ENCODE peak calls at places on chromosomes 16 and 17, in six cellular contexts. N is foreskin fibroblast; J is OCI-LY7; S is activated CD8-positive, alpha-beta T cell treated with anti-CD3 and anti-CD28 coated beads for 36 hours; T is mesothelial cell of epicardium; I is GM12864. F is an unnamed sample.
A peak's percentile ranks its signal among the peaks of the same experiment; 100 is the strongest.

GRCh38 chr17:7560172-7561027 is 1.3 kb upstream of the SENP3 start:
- DNase-seq in J (peak; percentile 81), T (no peak), N (peak; percentile 78), S (peak; percentile 80), I (no peak), F (peak; percentile 66)

GRCh38 chr17:42363767-42364585 is 24.3 kb downstream of the STAT3 start:
- DNase-seq in S (peak; percentile 27), J (no peak), I (no peak), T (no peak), N (peak; percentile 50), F (no peak)

GRCh38 chr17:32586666-32587065 is 99.9 kb downstream of the CDK5R1 start:
- DNase-seq in J (no peak), N (peak; percentile 56), I (no peak), T (no peak), S (no peak), F (no peak)

GRCh38 chr16:59527206-59527997 is 793.3 kb upstream of the GOT2 start:
- DNase-seq in T (no peak), J (no peak), N (peak; percentile 55), I (no peak), S (no peak), F (no peak)

GRCh38 chr17:48054238-48055185 is 6.4 kb downstream of the NFE2L1 start:
- DNase-seq in S (no peak), J (no peak), I (no peak), T (peak; percentile 78), N (peak; percentile 88), F (peak; percentile 12)

GRCh38 chr17:29442451-29442850 is 52.3 kb downstream of the TAOK1 start:
- DNase-seq in I (no peak), S (no peak), J (no peak), T (no peak), N (no peak), F (no peak)

GRCh38 chr17:81867123-81867951 is 3.8 kb downstream of the ARHGDIA start:
- DNase-seq in N (peak; percentile 84), T (no peak), J (peak; percentile 67), I (no peak), S (peak; percentile 58), F (no peak)

GRCh38 chr17:61149862-61150362 is 249.7 kb upstream of the TBX2 start:
- DNase-seq in T (no peak), J (no peak), N (no peak), I (no peak), S (no peak), F (no peak)

GRCh38 chr17:69528035-69528434 is 113.5 kb downstream of the MAP2K6 start:
- DNase-seq in I (no peak), T (no peak), N (no peak), J (no peak), S (no peak), F (no peak)

GRCh38 chr17:47076171-47076570 is 97.1 kb upstream of the RPRML start:
- DNase-seq in I (no peak), N (peak; percentile 24), J (no peak), T (no peak), S (no peak), F (no peak)

GRCh38 chr17:30035369-30035768 is 81.2 kb upstream of the NSRP1 start:
- DNase-seq in S (no peak), J (no peak), I (no peak), T (no peak), N (no peak), F (no peak)

GRCh38 chr17:45294506-45294905 is 22.3 kb downstream of the MAP3K14 start:
- DNase-seq in T (no peak), J (no peak), I (no peak), N (peak; percentile 84), S (no peak), F (no peak)

GRCh38 chr17:75345514-75346167 is 56.4 kb upstream of the SLC25A19 start:
- DNase-seq in I (peak; percentile 90), N (no peak), J (peak; percentile 98), T (no peak), S (peak; percentile 84), F (peak; percentile 65)

GRCh38 chr17:36532435-36532975 is 2.2 kb downstream of the MYO19 start:
- DNase-seq in I (no peak), S (no peak), N (no peak), J (no peak), T (no peak), F (no peak)

GRCh38 chr17:36529121-36529520 is 5.5 kb downstream of the MYO19 start:
- DNase-seq in J (no peak), I (no peak), T (no peak), S (no peak), N (peak; percentile 75), F (no peak)

GRCh38 chr17:36535669-36536081 is 888 bp downstream of the PIGW start:
- DNase-seq in I (no peak), J (no peak), N (no peak), T (no peak), S (no peak), F (no peak)

GRCh38 chr17:36534117-36534880 is at the start of gene MYO19:
- DNase-seq in I (no peak), S (peak; percentile 53), T (peak; percentile 35), J (peak; percentile 66), N (peak; percentile 81), F (peak; percentile 70)

GRCh38 chr17:36534881-36535668 is at the start of gene PIGW:
- DNase-seq in S (peak; percentile 86), N (peak; percentile 96), T (peak; percentile 75), J (peak; percentile 94), I (peak; percentile 72), F (peak; percentile 92)
- TF ChIP-seq CTCF in S (no peak), N (no peak), T (no peak), J (peak; percentile 39), I (no peak), F (peak; percentile 17)

GRCh38 chr16:67868290-67868689 is 4.6 kb upstream of the EDC4 start:
- DNase-seq in J (no peak), I (no peak), T (no peak), S (no peak), N (no peak), F (no peak)

GRCh38 chr16:67862623-67863583 is 9.9 kb upstream of the EDC4 start:
- DNase-seq in S (no peak), I (no peak), T (no peak), J (no peak), N (peak; percentile 26), F (no peak)

GRCh38 chr16:67864594-67864993 is 8.3 kb upstream of the EDC4 start:
- DNase-seq in S (no peak), I (no peak), J (no peak), N (no peak), T (no peak), F (no peak)

GRCh38 chr16:67861877-67862276 is 11.0 kb upstream of the EDC4 start:
- DNase-seq in N (no peak), T (no peak), J (no peak), I (no peak), S (no peak), F (no peak)

GRCh38 chr16:67865318-67865717 is 7.5 kb upstream of the EDC4 start:
- DNase-seq in I (no peak), S (peak; percentile 30), T (no peak), J (peak; percentile 38), N (peak; percentile 64), F (no peak)
- TF ChIP-seq CTCF in I (peak; percentile 54), S (peak; percentile 33), T (no peak), J (peak; percentile 71), N (peak; percentile 39), F (peak; percentile 59)

GRCh38 chr17:3681565-3681964 is 13.0 kb downstream of the EMC6 start:
- DNase-seq in J (no peak), T (no peak), I (no peak), N (no peak), S (no peak), F (no peak)
- TF ChIP-seq CTCF in J (no peak), T (no peak), I (no peak), N (no peak), S (no peak), F (no peak)

GRCh38 chr17:1601571-1601970 is 27.1 kb downstream of the SLC43A2 start:
- DNase-seq in T (no peak), I (no peak), S (no peak), J (no peak), N (no peak), F (no peak)
- TF ChIP-seq CTCF in T (no peak), I (no peak), S (no peak), J (no peak), N (no peak), F (no peak)

GRCh38 chr17:58632324-58633314 is 59.2 kb downstream of the TEX14 start:
- DNase-seq in S (no peak), I (no peak), T (no peak), N (no peak), J (no peak), F (no peak)

GRCh38 chr17:58626905-58627304 is 64.9 kb downstream of the TEX14 start:
- DNase-seq in J (no peak), I (no peak), S (no peak), N (no peak), T (no peak), F (no peak)

GRCh38 chr17:58630883-58631522 is 60.8 kb downstream of the TEX14 start:
- DNase-seq in S (peak; percentile 63), T (no peak), N (no peak), I (peak; percentile 90), J (no peak), F (no peak)

GRCh38 chr17:58637011-58637570 is 54.8 kb downstream of the TEX14 start:
- DNase-seq in J (no peak), S (no peak), T (no peak), I (no peak), N (no peak), F (no peak)

DNA sequence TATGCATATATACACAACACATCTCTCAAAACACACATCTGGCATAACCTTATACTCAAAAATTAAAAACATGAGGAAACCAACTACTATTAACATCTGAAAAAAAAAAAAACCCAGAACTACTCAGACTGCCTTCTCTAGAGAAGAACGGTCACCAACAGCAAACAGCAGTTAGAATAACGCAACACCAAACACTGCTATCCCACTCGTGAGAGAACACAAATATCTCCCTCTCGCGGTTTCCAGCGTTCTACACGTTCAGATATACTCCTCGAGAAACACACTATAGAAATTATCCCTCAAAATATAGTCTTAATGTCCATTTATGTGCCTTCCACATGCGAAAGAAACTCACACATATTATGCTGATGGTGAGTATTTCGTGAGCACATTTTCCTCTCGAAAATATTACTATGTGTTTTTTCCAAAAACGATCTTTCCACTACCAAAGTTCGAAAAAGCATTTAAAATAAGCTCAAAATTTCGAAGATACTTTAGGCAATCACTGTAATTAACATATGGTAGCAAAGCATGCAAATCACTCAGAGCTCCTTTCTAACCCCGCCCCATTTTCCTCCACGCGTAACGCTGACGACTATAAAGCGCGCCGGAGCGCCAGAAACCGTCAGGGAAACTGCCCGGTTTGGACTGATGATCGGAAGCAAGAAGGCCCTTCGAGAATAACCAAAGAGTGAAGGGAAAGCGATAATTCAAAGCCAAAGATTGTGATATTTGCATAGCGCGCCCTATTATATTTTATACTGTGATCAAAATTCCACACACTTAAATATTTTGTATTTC is 60.1 kb downstream of the TEX14 start:
- DNase-seq in J (peak; percentile 98), S (peak; percentile 96), I (peak; percentile 99), N (peak; percentile 98), T (peak; percentile 84), F (peak; percentile 82)
- TF ChIP-seq CTCF in J (peak; percentile 41), S (no peak), I (no peak), N (no peak), T (no peak), F (no peak)

F was measured in GM13977.